ENCODE peak calls at places on chromosomes 11 and 22, in eight cellular contexts. F, N, D, X, T, A, G and P are unnamed samples.

GRCh38 chr11:63896071-63896470 is 20.9 kb downstream of the RCOR2 start:
- DNase-seq in G (no peak), N (no peak), A (no peak), T (no peak), X (no peak), D (no peak), F (no peak), P (no peak)

GRCh38 chr11:128213461-128213860 is 373.9 kb downstream of the ETS1 start:
- DNase-seq in G (no peak), A (no peak), D (no peak), X (no peak), T (no peak), N (no peak), F (no peak), P (no peak)

GRCh38 chr11:94068764-94069163 is 47.6 kb downstream of the HEPHL1 start:
- DNase-seq in F (no peak), N (no peak), T (no peak), A (no peak), X (no peak), G (no peak), D (no peak), P (no peak)

GRCh38 chr11:27619039-27619438 is 81.2 kb downstream of the BDNF start:
- DNase-seq in A (no peak), D (no peak), X (no peak), F (no peak), G (no peak), N (no peak), T (no peak), P (no peak)

GRCh38 chr11:120903686-120904085 is 120.2 kb upstream of the TBCEL start:
- DNase-seq in N (no peak), G (no peak), D (no peak), A (no peak), T (no peak), F (no peak), X (no peak), P (no peak)

GRCh38 chr22:40027191-40028097 is 32.7 kb downstream of the FAM83F start:
- DNase-seq in N (peak; percentile 18), A (no peak), F (peak; percentile 0), T (no peak), G (no peak), X (peak; percentile 39), D (no peak), P (no peak)

GRCh38 chr11:76225122-76225584 is 18.9 kb upstream of the WNT11 start:
- DNase-seq in N (no peak), A (peak; percentile 64), G (no peak), D (no peak), X (no peak), T (no peak), F (no peak), P (no peak)

GRCh38 chr22:42801537-42802165 is 55.4 kb downstream of the ARFGAP3 start:
- DNase-seq in N (no peak), T (no peak), F (no peak), D (no peak), A (no peak), G (no peak), X (no peak), P (no peak)

GRCh38 chr11:23217072-23217471 is 356.8 kb upstream of the CCDC179 start:
- DNase-seq in D (no peak), T (no peak), A (no peak), F (no peak), N (no peak), G (no peak), X (no peak), P (no peak)

GRCh38 chr22:39959640-39960447 is at the start of gene TMA7B:
- DNase-seq in F (peak; percentile 61), T (peak; percentile 86), X (no peak), G (no peak), N (no peak), A (no peak), D (no peak), P (no peak)

GRCh38 chr11:35166369-35167360 is 27.7 kb downstream of the CD44 start:
- DNase-seq in A (no peak), X (peak; percentile 76), F (no peak), T (no peak), D (peak; percentile 40), N (no peak), G (no peak), P (no peak)

GRCh38 chr11:134683860-134684259 is 271.8 kb upstream of the B3GAT1 start:
- DNase-seq in F (no peak), T (no peak), G (no peak), D (no peak), N (no peak), X (no peak), A (no peak), P (no peak)

GRCh38 chr11:17798253-17798652 is 63.7 kb downstream of the KCNC1 start:
- DNase-seq in D (no peak), A (peak; percentile 56), N (no peak), X (no peak), F (no peak), G (no peak), T (no peak), P (no peak)

GRCh38 chr11:73335204-73335923 is 27.3 kb downstream of the ARHGEF17 start:
- DNase-seq in F (peak; percentile 83), A (peak; percentile 89), G (no peak), N (peak; percentile 92), X (peak; percentile 87), D (peak; percentile 62), T (peak; percentile 86), P (peak; percentile 81)

GRCh38 chr22:37284807-37285355 is 2.6 kb downstream of the CYTH4 start:
- DNase-seq in D (peak; percentile 73), G (no peak), F (no peak), N (peak; percentile 52), T (no peak), X (peak; percentile 88), A (peak; percentile 49), P (peak; percentile 83)

GRCh38 chr11:70128435-70128906 is 50.4 kb downstream of the ANO1 start:
- DNase-seq in F (no peak), G (peak; percentile 21), T (peak; percentile 66), D (no peak), N (no peak), A (no peak), X (peak; percentile 86), P (no peak)

GRCh38 chr11:31809857-31810778 is 1.0 kb downstream of the PAX6 start:
- DNase-seq in A (no peak), F (peak; percentile 70), N (peak; percentile 41), T (peak; percentile 74), G (no peak), D (no peak), X (no peak), P (peak; percentile 48)

GRCh38 chr22:29734853-29735252 is 15.1 kb downstream of the CABP7 start:
- DNase-seq in X (no peak), G (no peak), F (peak; percentile 53), T (peak; percentile 37), D (no peak), A (no peak), N (no peak), P (no peak)

GRCh38 chr22:49064836-49065235 is 762.8 kb downstream of the BRD1 start:
- DNase-seq in F (no peak), T (no peak), D (no peak), X (no peak), A (no peak), N (no peak), G (no peak), P (no peak)

GRCh38 chr11:87252869-87253268 is 215.1 kb downstream of the TMEM135 start:
- DNase-seq in A (no peak), F (no peak), G (no peak), D (no peak), T (no peak), X (no peak), N (no peak), P (no peak)

GRCh38 chr11:112369916-112370315 is 109.3 kb upstream of the PLET1 start:
- DNase-seq in T (no peak), N (no peak), F (no peak), G (no peak), A (no peak), X (no peak), D (no peak), P (no peak)

GRCh38 chr11:9066432-9066925 is 24.9 kb downstream of the SCUBE2 start:
- DNase-seq in D (no peak), A (no peak), N (no peak), X (no peak), G (no peak), F (no peak), T (no peak), P (no peak)

GRCh38 chr11:12160680-12161079 is 50.3 kb downstream of the MICAL2 start:
- DNase-seq in G (no peak), F (no peak), T (no peak), A (no peak), X (peak; percentile 74), N (peak; percentile 51), D (no peak), P (peak; percentile 67)

GRCh38 chr11:61864814-61865775 is 26.2 kb downstream of the FADS3 start:
- DNase-seq in G (no peak), X (no peak), F (no peak), N (no peak), T (no peak), D (no peak), A (no peak), P (no peak)
- H3K36me3 ChIP-seq in G (peaks cover 17% of the 10 kb centered on the region), X (no peaks in the 10 kb centered on the region), F (no peaks in the 10 kb centered on the region), N (no peaks in the 10 kb centered on the region), T (peaks cover 14% of the 10 kb centered on the region), D (no peaks in the 10 kb centered on the region), A (no peaks in the 10 kb centered on the region), P (peaks cover 30% of the 10 kb centered on the region)

GRCh38 chr11:69054397-69055211 is 5.9 kb downstream of the TPCN2 start:
- DNase-seq in F (no peak), T (no peak), A (no peak), X (no peak), N (no peak), D (no peak), G (no peak), P (no peak)
- H3K36me3 ChIP-seq in F (no peaks in the 10 kb centered on the region), T (no peaks in the 10 kb centered on the region), A (no peaks in the 10 kb centered on the region), X (no peaks in the 10 kb centered on the region), N (no peaks in the 10 kb centered on the region), D (no peaks in the 10 kb centered on the region), G (no peaks in the 10 kb centered on the region), P (peaks cover 35% of the 10 kb centered on the region)

DNA sequence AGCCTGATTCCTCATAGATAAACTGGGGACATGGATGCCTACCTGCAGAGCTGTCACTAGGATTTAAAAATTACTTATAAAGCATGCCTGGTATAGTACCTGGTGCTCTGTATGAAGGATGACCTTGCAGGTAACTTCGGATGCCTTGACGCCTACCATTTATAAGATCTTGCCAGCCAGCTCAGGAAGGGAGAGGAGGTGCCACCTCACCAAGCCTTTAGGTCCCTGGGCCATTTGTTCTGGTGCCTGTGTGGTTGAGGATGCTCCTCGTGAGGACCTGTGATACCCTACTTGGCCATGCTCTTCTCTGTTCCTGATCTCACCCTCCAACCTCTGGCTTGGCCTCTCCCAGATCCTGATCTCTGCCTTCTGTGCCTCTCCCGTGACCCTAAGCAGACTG is 85.2 kb downstream of the FDX1 start:
- DNase-seq in X (no peak), D (no peak), A (no peak), T (no peak), G (no peak), F (no peak), N (no peak), P (no peak)
- H3K36me3 ChIP-seq in X (no peaks in the 10 kb centered on the region), D (no peaks in the 10 kb centered on the region), A (no peaks in the 10 kb centered on the region), T (no peaks in the 10 kb centered on the region), G (no peaks in the 10 kb centered on the region), F (no peaks in the 10 kb centered on the region), N (no peaks in the 10 kb centered on the region), P (no peaks in the 10 kb centered on the region)

DNA sequence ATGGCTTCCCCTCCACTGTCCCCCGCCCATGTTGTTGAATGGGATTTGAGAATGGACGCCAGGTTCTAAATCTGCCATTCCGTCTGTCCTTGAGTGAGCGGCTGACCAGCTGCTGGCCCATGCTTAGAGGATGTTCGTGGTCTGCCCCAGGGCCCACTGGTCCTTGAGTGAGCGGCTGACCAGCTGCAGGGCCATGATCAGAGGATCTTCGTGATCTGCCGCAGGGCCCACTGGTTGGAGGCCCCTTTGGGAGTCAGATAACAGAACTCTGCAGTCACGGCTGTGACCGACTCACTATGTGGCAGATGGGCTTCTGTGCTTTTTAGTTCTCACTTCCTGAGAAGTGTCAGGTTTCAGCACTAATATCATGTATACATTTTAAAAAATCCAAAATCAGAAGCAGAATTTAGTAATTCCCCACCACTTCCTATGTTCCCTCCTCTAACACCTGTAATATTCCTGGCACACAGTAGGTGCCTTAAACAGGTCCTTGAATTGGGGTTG is 54.1 kb downstream of the MICAL3 start:
- DNase-seq in N (no peak), A (no peak), D (no peak), F (no peak), X (no peak), T (no peak), G (no peak), P (no peak)
- H3K36me3 ChIP-seq in N (no peaks in the 10 kb centered on the region), A (no peaks in the 10 kb centered on the region), D (no peaks in the 10 kb centered on the region), F (no peaks in the 10 kb centered on the region), X (no peaks in the 10 kb centered on the region), T (no peaks in the 10 kb centered on the region), G (no peaks in the 10 kb centered on the region), P (no peaks in the 10 kb centered on the region)